ENCODE peak calls at places on chromosome 6, in nine cellular contexts. H, V, L, R, M, D, F, Q and E are unnamed samples.

GRCh38 chr6:31558631-31559500 is 11.5 kb downstream of the NFKBIL1 start:
- DNase-seq in H (peak), D (peak), L (no peak), R (peak), M (peak), F (no peak), Q (no peak), V (no peak), E (no peak)

GRCh38 chr6:147530132-147531060 is 21.9 kb downstream of the SAMD5 start:
- DNase-seq in V (no peak), D (peak), R (no peak), H (no peak), Q (no peak), M (no peak), F (no peak), L (no peak), E (no peak)

GRCh38 chr6:157443066-157443800 is 62.2 kb downstream of the ZDHHC14 start:
- DNase-seq in F (no peak), R (no peak), M (no peak), D (no peak), V (peak), Q (no peak), H (no peak), L (no peak), E (no peak)

GRCh38 chr6:149457316-149457884 is 27.4 kb downstream of the ZC3H12D start:
- DNase-seq in V (no peak), Q (no peak), H (no peak), M (no peak), L (no peak), D (no peak), F (no peak), R (no peak), E (no peak)

GRCh38 chr6:155541976-155542375 is 86.3 kb upstream of the NOX3 start:
- DNase-seq in R (no peak), D (no peak), H (no peak), Q (no peak), V (no peak), M (no peak), L (no peak), F (no peak), E (peak)

GRCh38 chr6:14857501-14857900 is 388.4 kb upstream of the JARID2 start:
- DNase-seq in R (peak), V (peak), H (peak), L (no peak), M (no peak), F (no peak), Q (no peak), D (no peak), E (no peak)

GRCh38 chr6:89942601-89943000 is 48.3 kb downstream of the GJA10 start:
- DNase-seq in D (no peak), M (no peak), Q (no peak), R (no peak), L (no peak), F (no peak), H (no peak), V (no peak), E (no peak)

GRCh38 chr6:36633915-36634314 is 39.8 kb downstream of the SRSF3 start:
- DNase-seq in R (peak), M (no peak), H (peak), F (no peak), Q (peak), V (peak), L (peak), D (no peak), E (no peak)

GRCh38 chr6:68634503-68635411 is at the start of gene ADGRB3:
- DNase-seq in Q (peak), F (peak), M (peak), L (peak), R (peak), H (peak), D (peak), V (peak), E (peak)

GRCh38 chr6:106250997-106251396 is 74.6 kb downstream of the ATG5 start:
- DNase-seq in V (no peak), M (no peak), Q (peak), F (no peak), L (no peak), R (peak), H (no peak), D (no peak), E (no peak)

GRCh38 chr6:112946051-112946450 is 598.9 kb downstream of the RFPL4B start:
- DNase-seq in H (no peak), D (no peak), F (no peak), R (no peak), Q (no peak), M (no peak), L (no peak), V (no peak), E (no peak)

GRCh38 chr6:74447013-74447412 is 751.0 kb downstream of the CD109 start:
- DNase-seq in V (no peak), R (no peak), F (no peak), H (no peak), L (no peak), M (no peak), Q (no peak), D (no peak), E (no peak)

GRCh38 chr6:64280569-64280968 is 645.0 kb downstream of the PHF3 start:
- DNase-seq in R (no peak), M (no peak), L (no peak), D (no peak), H (no peak), V (no peak), Q (no peak), F (peak), E (peak)

GRCh38 chr6:47248446-47248845 is 61.3 kb downstream of the TNFRSF21 start:
- DNase-seq in M (no peak), H (no peak), R (no peak), D (no peak), F (no peak), L (no peak), Q (no peak), V (no peak), E (no peak)
- H3K4me3 ChIP-seq in M (no peak), H (no peak), R (no peak), D (no peak), F (no peak), L (no peak), Q (no peak), V (no peak), E (no peak)

DNA sequence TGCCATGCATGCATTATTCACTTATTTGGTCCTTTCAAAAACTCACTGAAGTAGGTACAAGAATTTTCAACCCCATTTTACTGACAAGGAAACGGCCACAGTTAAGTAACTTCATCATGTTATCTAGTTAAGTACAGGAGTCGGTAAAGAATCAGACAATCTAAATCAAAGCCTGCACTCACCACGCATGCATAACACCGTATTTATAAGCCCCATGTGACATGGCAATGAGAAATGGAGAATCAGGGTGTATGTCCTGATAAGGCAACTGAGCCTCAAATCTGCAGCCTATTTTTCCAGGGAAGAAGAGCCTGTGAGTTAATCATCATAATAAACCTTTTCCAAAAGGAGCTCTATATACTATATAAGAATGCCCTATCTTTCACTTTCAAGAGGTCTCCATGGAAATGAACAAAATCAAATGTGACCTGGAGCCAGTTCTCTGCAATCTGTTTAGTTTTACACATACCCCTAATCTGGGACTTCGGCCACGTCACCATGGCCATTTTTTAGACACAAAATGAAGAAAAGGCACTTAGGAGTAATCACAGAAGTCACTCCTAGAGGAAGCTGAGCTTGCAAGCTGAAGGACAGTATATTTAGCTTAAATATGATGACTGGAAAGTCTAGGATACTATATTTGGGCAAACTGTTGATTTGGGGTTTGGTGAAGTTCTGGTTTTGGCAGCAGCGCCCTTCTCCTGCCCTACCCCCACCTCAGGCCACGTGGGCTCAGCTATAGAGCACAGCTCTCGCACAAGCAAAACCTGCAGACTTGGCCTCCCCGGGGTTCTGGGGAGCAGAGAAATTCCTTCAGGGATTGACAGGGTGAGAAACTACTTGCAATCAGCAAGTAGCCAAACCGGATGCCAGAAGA is 19.2 kb downstream of the TRAM2 start:
- DNase-seq in D (no peak), H (no peak), Q (no peak), L (no peak), M (no peak), R (no peak), F (peak), V (no peak), E (no peak)
- TF ChIP-seq CTCF in D (no peak), H (no peak), Q (no peak), L (no peak), M (no peak), R (no peak), F (no peak), V (no peak), E (no peak)

GRCh38 chr6:32885698-32886286 is 31.8 kb downstream of the PSMB9 start:
- DNase-seq in L (no peak), F (peak), H (no peak), R (no peak), V (no peak), M (no peak), D (no peak), Q (no peak), E (no peak)

GRCh38 chr6:32882879-32883250 is 28.9 kb downstream of the PSMB9 start:
- DNase-seq in V (no peak), R (no peak), L (no peak), Q (no peak), D (no peak), M (no peak), H (no peak), F (no peak), E (no peak)

GRCh38 chr6:32888576-32888975 is 34.6 kb downstream of the PSMB9 start:
- DNase-seq in H (no peak), F (no peak), R (no peak), D (no peak), M (no peak), Q (no peak), L (no peak), V (no peak), E (no peak)

GRCh38 chr6:32883789-32884188 is 29.8 kb downstream of the PSMB9 start:
- DNase-seq in Q (no peak), H (peak), V (peak), M (peak), F (peak), D (no peak), R (peak), L (no peak), E (no peak)

DNA sequence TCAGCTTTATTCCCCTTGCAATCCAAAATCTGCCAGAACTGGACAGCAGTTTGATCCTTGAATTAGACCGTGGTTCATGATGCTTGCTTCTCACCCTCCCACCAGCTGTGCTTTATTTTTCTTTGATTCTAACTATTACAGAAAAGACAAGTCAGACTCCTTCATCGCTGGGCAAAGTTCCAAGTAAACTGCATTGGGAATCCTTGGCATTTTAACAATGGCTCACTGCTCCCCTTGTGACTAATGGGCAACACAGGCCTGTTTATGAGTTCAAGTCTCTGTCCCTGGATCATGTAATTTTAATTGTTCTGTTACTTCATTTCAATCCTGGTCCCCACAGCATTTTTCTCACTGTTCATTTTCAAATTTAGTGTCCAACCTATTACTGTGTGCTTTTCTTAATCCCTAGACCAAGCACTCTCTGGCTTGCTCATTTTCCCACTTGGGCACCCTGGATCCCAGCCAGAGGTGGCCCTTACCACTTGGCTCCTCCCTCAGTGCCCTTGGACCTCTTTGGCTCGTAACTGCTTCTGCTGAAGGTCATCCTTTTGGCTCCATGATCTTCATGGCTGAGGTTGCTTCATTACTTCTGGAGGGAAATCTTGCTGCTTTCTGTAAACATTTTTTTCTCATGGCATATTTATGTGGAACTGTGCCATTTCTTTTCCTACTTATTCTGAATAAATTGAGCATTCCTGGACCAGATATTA is 32.8 kb downstream of the PSMB9 start:
- DNase-seq in H (peak), Q (no peak), V (no peak), R (no peak), L (no peak), D (no peak), F (no peak), M (peak), E (no peak)
- H3K27ac ChIP-seq in H (peak), Q (no peak), V (no peak), R (no peak), L (no peak), D (no peak), F (no peak), M (no peak), E (no peak)

DNA sequence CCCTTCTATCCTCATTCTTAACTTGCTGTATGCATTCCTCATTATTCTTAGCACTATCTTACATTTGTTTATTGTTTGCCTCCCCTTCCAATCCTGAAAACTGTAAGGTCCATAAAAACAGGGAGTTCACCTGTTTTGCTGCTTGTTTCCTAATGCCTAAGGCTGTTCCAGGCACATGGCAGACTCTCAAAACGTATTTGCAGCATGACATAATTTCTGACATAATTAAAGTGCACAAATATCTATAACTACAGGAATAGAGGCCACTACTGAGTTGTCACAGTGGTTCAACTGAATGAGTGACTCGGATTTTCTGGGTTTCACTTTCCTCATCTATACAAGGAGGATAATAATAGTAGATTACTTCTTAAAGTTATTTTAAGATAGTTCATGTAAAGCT is 83.0 kb downstream of the HFE start:
- DNase-seq in D (no peak), R (no peak), L (no peak), H (no peak), Q (no peak), F (no peak), V (no peak), M (no peak), E (no peak)
- H3K4me3 ChIP-seq in D (no peak), R (no peak), L (no peak), H (no peak), Q (no peak), F (no peak), V (no peak), M (no peak), E (no peak)

DNA sequence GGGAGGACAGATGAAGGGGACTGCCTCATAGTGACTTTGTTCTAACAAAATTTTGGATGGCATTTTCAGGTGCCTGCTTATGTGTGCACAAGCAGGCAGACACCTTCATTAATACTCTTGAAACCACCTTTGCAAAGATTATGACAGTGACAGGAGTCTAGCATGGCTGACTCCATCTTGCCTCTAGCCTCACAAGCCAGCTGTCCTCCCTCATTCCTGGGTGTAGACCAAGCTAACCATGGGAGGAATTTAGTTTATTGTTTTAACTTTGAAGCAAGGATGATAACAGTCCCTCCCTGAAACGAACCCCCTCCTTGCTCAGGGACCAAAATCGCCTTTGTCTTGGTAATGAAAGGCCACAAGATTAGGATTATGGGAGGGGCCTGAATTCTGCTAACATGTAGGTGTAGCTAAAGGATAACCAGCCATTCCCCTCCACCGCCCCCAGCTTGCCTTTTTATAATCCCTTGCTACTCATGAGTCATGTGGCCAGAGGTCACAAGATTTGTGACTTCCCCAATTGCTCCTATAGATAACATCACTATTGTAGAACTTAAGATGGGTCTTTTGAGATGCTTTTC is 98.8 kb upstream of the MRPS10 start:
- DNase-seq in Q (no peak), L (no peak), F (peak), D (peak), V (no peak), R (peak), M (no peak), H (peak), E (peak)
- TF ChIP-seq CTCF in Q (no peak), L (no peak), F (no peak), D (no peak), V (no peak), R (no peak), M (no peak), H (no peak), E (no peak)